ENCODE peak calls at places on chromosomes 12 and 14, in seven cellular contexts. One of them, this sample, is unnamed.
A peak's percentile ranks its signal among the peaks of the same experiment; 100 is the strongest.

GRCh38 chr12:102740157-102741032 is 176.6 kb downstream of the PAH start:
- DNase-seq in SK-N-SH: no peak
- DNase-seq in HepG2: peak; percentile 6
- DNase-seq in stomach: no peak
- DNase-seq in tibial nerve: no peak
- DNase-seq in sigmoid colon: no peak
- DNase-seq in A549: peak; percentile 12
- DNase-seq in this sample: no peak

GRCh38 chr14:74950795-74951442 is 4.5 kb downstream of the PGF start:
- DNase-seq in SK-N-SH: no peak
- DNase-seq in HepG2: peak; percentile 84
- DNase-seq in stomach: peak; percentile 36
- DNase-seq in tibial nerve: no peak
- DNase-seq in sigmoid colon: no peak
- DNase-seq in A549: no peak
- DNase-seq in this sample: no peak

GRCh38 chr14:88470542-88471440 is 84.0 kb downstream of the PTPN21 start:
- DNase-seq in SK-N-SH: no peak
- DNase-seq in HepG2: no peak
- DNase-seq in stomach: no peak
- DNase-seq in tibial nerve: no peak
- DNase-seq in sigmoid colon: no peak
- DNase-seq in A549: no peak
- DNase-seq in this sample: no peak

GRCh38 chr14:100336618-100337530 is 13.7 kb downstream of the SLC25A47 start:
- DNase-seq in SK-N-SH: no peak
- DNase-seq in HepG2: no peak
- DNase-seq in stomach: peak; percentile 11
- DNase-seq in tibial nerve: no peak
- DNase-seq in sigmoid colon: no peak
- DNase-seq in A549: no peak
- DNase-seq in this sample: peak; percentile 48

GRCh38 chr14:91402278-91403068 is 15.1 kb downstream of the CCDC88C start:
- DNase-seq in SK-N-SH: no peak
- DNase-seq in HepG2: no peak
- DNase-seq in stomach: peak; percentile 82
- DNase-seq in tibial nerve: no peak
- DNase-seq in sigmoid colon: no peak
- DNase-seq in A549: no peak
- DNase-seq in this sample: peak; percentile 80

GRCh38 chr14:41297961-41298690 is 308.6 kb upstream of the LRFN5 start:
- DNase-seq in SK-N-SH: no peak
- DNase-seq in HepG2: no peak
- DNase-seq in stomach: no peak
- DNase-seq in tibial nerve: no peak
- DNase-seq in sigmoid colon: no peak
- DNase-seq in A549: no peak
- DNase-seq in this sample: no peak

GRCh38 chr12:110015132-110015531 is 15.9 kb downstream of the ANKRD13A start:
- DNase-seq in SK-N-SH: no peak
- DNase-seq in HepG2: no peak
- DNase-seq in stomach: no peak
- DNase-seq in tibial nerve: no peak
- DNase-seq in sigmoid colon: no peak
- DNase-seq in A549: no peak
- DNase-seq in this sample: no peak

GRCh38 chr12:93616584-93617101 is 44.2 kb downstream of the SOCS2 start:
- DNase-seq in SK-N-SH: no peak
- DNase-seq in HepG2: no peak
- DNase-seq in stomach: no peak
- DNase-seq in tibial nerve: no peak
- DNase-seq in sigmoid colon: no peak
- DNase-seq in A549: peak; percentile 11
- DNase-seq in this sample: no peak

GRCh38 chr12:78120866-78121590 is 290.3 kb downstream of the NAV3 start:
- DNase-seq in SK-N-SH: peak; percentile 35
- DNase-seq in HepG2: no peak
- DNase-seq in stomach: no peak
- DNase-seq in tibial nerve: peak; percentile 33
- DNase-seq in sigmoid colon: no peak
- DNase-seq in A549: peak; percentile 3
- DNase-seq in this sample: no peak

GRCh38 chr12:88111074-88111652 is 30.7 kb downstream of the CEP290 start:
- DNase-seq in SK-N-SH: peak; percentile 25
- DNase-seq in HepG2: peak; percentile 24
- DNase-seq in stomach: no peak
- DNase-seq in tibial nerve: no peak
- DNase-seq in sigmoid colon: no peak
- DNase-seq in A549: peak; percentile 20
- DNase-seq in this sample: no peak

GRCh38 chr12:57842342-57843294 is 3.9 kb downstream of the CTDSP2 start:
- DNase-seq in SK-N-SH: no peak
- DNase-seq in HepG2: no peak
- DNase-seq in stomach: no peak
- DNase-seq in tibial nerve: no peak
- DNase-seq in sigmoid colon: no peak
- DNase-seq in A549: no peak
- DNase-seq in this sample: no peak

GRCh38 chr14:54048736-54049135 is 92.1 kb upstream of the BMP4 start:
- DNase-seq in SK-N-SH: no peak
- DNase-seq in HepG2: peak; percentile 92
- DNase-seq in stomach: no peak
- DNase-seq in tibial nerve: no peak
- DNase-seq in sigmoid colon: no peak
- DNase-seq in A549: no peak
- DNase-seq in this sample: no peak

GRCh38 chr12:14836336-14837210 is 6.8 kb downstream of the ART4 start:
- DNase-seq in SK-N-SH: no peak
- DNase-seq in HepG2: peak; percentile 68
- DNase-seq in stomach: no peak
- DNase-seq in tibial nerve: no peak
- DNase-seq in sigmoid colon: no peak
- DNase-seq in A549: peak; percentile 50
- DNase-seq in this sample: no peak

GRCh38 chr14:25132734-25133422 is 82.9 kb upstream of the STXBP6 start:
- DNase-seq in SK-N-SH: peak; percentile 61
- DNase-seq in HepG2: peak; percentile 84
- DNase-seq in stomach: peak; percentile 75
- DNase-seq in tibial nerve: no peak
- DNase-seq in sigmoid colon: peak; percentile 82
- DNase-seq in A549: peak; percentile 44
- DNase-seq in this sample: peak; percentile 64

GRCh38 chr12:129901256-129901655 is 2.6 kb downstream of the TMEM132D start:
- DNase-seq in SK-N-SH: no peak
- DNase-seq in HepG2: no peak
- DNase-seq in stomach: no peak
- DNase-seq in tibial nerve: no peak
- DNase-seq in sigmoid colon: no peak
- DNase-seq in A549: no peak
- DNase-seq in this sample: no peak

GRCh38 chr14:52333823-52334657 is 19.9 kb downstream of the PTGER2 start:
- DNase-seq in SK-N-SH: no peak
- DNase-seq in HepG2: no peak
- DNase-seq in stomach: no peak
- DNase-seq in tibial nerve: no peak
- DNase-seq in sigmoid colon: no peak
- DNase-seq in A549: no peak
- DNase-seq in this sample: peak; percentile 34

GRCh38 chr12:87929346-87929745 is 99.9 kb downstream of the C12orf50 start:
- DNase-seq in SK-N-SH: no peak
- DNase-seq in HepG2: no peak
- DNase-seq in stomach: no peak
- DNase-seq in tibial nerve: no peak
- DNase-seq in sigmoid colon: no peak
- DNase-seq in A549: no peak
- DNase-seq in this sample: no peak

GRCh38 chr14:64391113-64391725 is 3.1 kb downstream of the MTHFD1 start:
- DNase-seq in SK-N-SH: no peak
- DNase-seq in HepG2: no peak
- DNase-seq in stomach: no peak
- DNase-seq in tibial nerve: no peak
- DNase-seq in sigmoid colon: no peak
- DNase-seq in A549: no peak
- DNase-seq in this sample: no peak

GRCh38 chr14:93304771-93305170 is 28.1 kb downstream of the BTBD7 start:
- DNase-seq in SK-N-SH: no peak
- DNase-seq in HepG2: peak; percentile 25
- DNase-seq in stomach: no peak
- DNase-seq in tibial nerve: no peak
- DNase-seq in sigmoid colon: no peak
- DNase-seq in A549: no peak
- DNase-seq in this sample: no peak

GRCh38 chr12:39572551-39572950 is 47.1 kb downstream of the ABCD2 start:
- DNase-seq in SK-N-SH: no peak
- DNase-seq in HepG2: no peak
- DNase-seq in stomach: no peak
- DNase-seq in tibial nerve: no peak
- DNase-seq in sigmoid colon: no peak
- DNase-seq in A549: no peak
- DNase-seq in this sample: no peak

GRCh38 chr14:96176275-96176674 is 28.4 kb upstream of the BDKRB2 start:
- DNase-seq in SK-N-SH: no peak
- DNase-seq in HepG2: no peak
- DNase-seq in stomach: no peak
- DNase-seq in tibial nerve: no peak
- DNase-seq in sigmoid colon: peak; percentile 46
- DNase-seq in A549: no peak
- DNase-seq in this sample: no peak
- H3K4me3 ChIP-seq in SK-N-SH: no peak overlapping the region
- H3K4me3 ChIP-seq in HepG2: no peak overlapping the region
- H3K4me3 ChIP-seq in stomach: no peak overlapping the region
- H3K4me3 ChIP-seq in tibial nerve: no peak overlapping the region
- H3K4me3 ChIP-seq in sigmoid colon: no peak overlapping the region
- H3K4me3 ChIP-seq in A549: no peak overlapping the region
- H3K4me3 ChIP-seq in this sample: no peak overlapping the region

GRCh38 chr12:105352940-105353635 is 22.6 kb downstream of the C12orf75 start:
- DNase-seq in SK-N-SH: no peak
- DNase-seq in HepG2: no peak
- DNase-seq in stomach: peak; percentile 58
- DNase-seq in tibial nerve: no peak
- DNase-seq in sigmoid colon: no peak
- DNase-seq in A549: no peak
- DNase-seq in this sample: no peak

GRCh38 chr12:105351523-105351922 is 21.0 kb downstream of the C12orf75 start:
- DNase-seq in SK-N-SH: no peak
- DNase-seq in HepG2: no peak
- DNase-seq in stomach: no peak
- DNase-seq in tibial nerve: no peak
- DNase-seq in sigmoid colon: no peak
- DNase-seq in A549: no peak
- DNase-seq in this sample: no peak

GRCh38 chr12:105355752-105356151 is 25.3 kb downstream of the C12orf75 start:
- DNase-seq in SK-N-SH: no peak
- DNase-seq in HepG2: peak; percentile 59
- DNase-seq in stomach: no peak
- DNase-seq in tibial nerve: no peak
- DNase-seq in sigmoid colon: no peak
- DNase-seq in A549: no peak
- DNase-seq in this sample: no peak

GRCh38 chr12:105348561-105348960 is 18.1 kb downstream of the C12orf75 start:
- DNase-seq in SK-N-SH: no peak
- DNase-seq in HepG2: no peak
- DNase-seq in stomach: no peak
- DNase-seq in tibial nerve: no peak
- DNase-seq in sigmoid colon: no peak
- DNase-seq in A549: no peak
- DNase-seq in this sample: no peak

GRCh38 chr12:105352049-105352448 is 21.6 kb downstream of the C12orf75 start:
- DNase-seq in SK-N-SH: no peak
- DNase-seq in HepG2: no peak
- DNase-seq in stomach: no peak
- DNase-seq in tibial nerve: no peak
- DNase-seq in sigmoid colon: no peak
- DNase-seq in A549: no peak
- DNase-seq in this sample: no peak
- TF ChIP-seq EP300 in SK-N-SH: no peak
- TF ChIP-seq EP300 in HepG2: no peak
- TF ChIP-seq EP300 in stomach: no peak
- TF ChIP-seq EP300 in tibial nerve: no peak
- TF ChIP-seq EP300 in sigmoid colon: no peak
- TF ChIP-seq EP300 in A549: no peak
- TF ChIP-seq EP300 in this sample: no peak

GRCh38 chr14:76810525-76810924 is 2.2 kb downstream of the ANGEL1 start:
- DNase-seq in SK-N-SH: no peak
- DNase-seq in HepG2: no peak
- DNase-seq in stomach: no peak
- DNase-seq in tibial nerve: no peak
- DNase-seq in sigmoid colon: no peak
- DNase-seq in A549: no peak
- DNase-seq in this sample: no peak
- H3K4me3 ChIP-seq in SK-N-SH: peak overlapping the region; percentile 59
- H3K4me3 ChIP-seq in HepG2: no peak overlapping the region
- H3K4me3 ChIP-seq in stomach: peak overlapping the region; percentile 89
- H3K4me3 ChIP-seq in tibial nerve: peak overlapping the region; percentile 84
- H3K4me3 ChIP-seq in sigmoid colon: peak overlapping the region; percentile 89
- H3K4me3 ChIP-seq in A549: no peak overlapping the region
- H3K4me3 ChIP-seq in this sample: peak overlapping the region; percentile 91

GRCh38 chr12:32039341-32039740 is 67.3 kb upstream of the BICD1 start:
- DNase-seq in SK-N-SH: peak; percentile 74
- DNase-seq in HepG2: no peak
- DNase-seq in stomach: no peak
- DNase-seq in tibial nerve: no peak
- DNase-seq in sigmoid colon: no peak
- DNase-seq in A549: no peak
- DNase-seq in this sample: no peak

GRCh38 chr12:32043928-32044549 is 62.6 kb upstream of the BICD1 start:
- DNase-seq in SK-N-SH: no peak
- DNase-seq in HepG2: no peak
- DNase-seq in stomach: no peak
- DNase-seq in tibial nerve: no peak
- DNase-seq in sigmoid colon: no peak
- DNase-seq in A549: no peak
- DNase-seq in this sample: no peak

GRCh38 chr12:32036477-32037263 is 70.0 kb upstream of the BICD1 start:
- DNase-seq in SK-N-SH: no peak
- DNase-seq in HepG2: no peak
- DNase-seq in stomach: no peak
- DNase-seq in tibial nerve: no peak
- DNase-seq in sigmoid colon: no peak
- DNase-seq in A549: peak; percentile 22
- DNase-seq in this sample: no peak

DNA sequence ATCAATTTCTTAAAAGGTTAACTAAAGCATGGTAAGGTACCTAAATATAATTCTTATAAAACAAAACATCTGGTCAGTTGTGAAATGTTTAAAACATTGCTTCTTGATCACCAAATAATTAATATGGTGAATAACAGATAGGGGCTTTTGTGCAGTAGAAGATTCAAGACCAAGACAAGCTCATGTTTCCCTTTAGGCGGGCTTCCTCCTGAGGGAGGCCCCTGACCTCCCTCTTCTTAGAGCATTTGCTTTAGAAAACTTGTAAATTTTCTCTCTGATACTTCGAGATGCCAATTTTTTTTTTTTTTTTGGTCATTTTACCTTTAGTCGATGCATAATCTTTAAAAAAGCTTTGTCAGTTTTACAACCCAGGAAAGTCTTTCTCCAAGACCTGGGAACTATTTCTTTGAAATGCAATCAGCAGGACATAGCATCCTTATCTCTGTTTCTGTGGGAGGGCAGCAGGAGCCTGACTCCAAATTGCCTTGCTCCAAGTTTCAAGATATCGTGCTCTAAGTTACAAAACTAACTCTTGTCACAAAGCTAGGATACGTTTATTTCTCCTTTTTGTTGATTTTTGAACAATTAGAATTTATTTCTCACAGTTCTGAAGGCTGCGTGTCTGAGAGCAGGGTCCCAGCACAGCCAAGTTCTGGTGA is 66.6 kb upstream of the BICD1 start:
- DNase-seq in SK-N-SH: no peak
- DNase-seq in HepG2: no peak
- DNase-seq in stomach: no peak
- DNase-seq in tibial nerve: no peak
- DNase-seq in sigmoid colon: no peak
- DNase-seq in A549: no peak
- DNase-seq in this sample: no peak
- TF ChIP-seq EP300 in SK-N-SH: no peak
- TF ChIP-seq EP300 in HepG2: no peak
- TF ChIP-seq EP300 in stomach: no peak
- TF ChIP-seq EP300 in tibial nerve: no peak
- TF ChIP-seq EP300 in sigmoid colon: no peak
- TF ChIP-seq EP300 in A549: no peak
- TF ChIP-seq EP300 in this sample: no peak

This sample was measured in upper lobe of left lung.